ENCODE peak calls at places on chromosomes 16 and 17, in seven cellular contexts. One of them, this sample, is unnamed.

GRCh38 chr17:30113213-30113612 is 3.4 kb upstream of the NSRP1 start:
- DNase-seq in SK-N-SH: no peak
- DNase-seq in mucosa of descending colon: peak; percentile 63
- DNase-seq in right atrium auricular region: no peak
- DNase-seq in Caco-2: no peak
- DNase-seq in adrenal gland: no peak
- DNase-seq in endothelial cell: no peak
- DNase-seq in this sample: no peak

GRCh38 chr16:7505495-7505894 is 172.8 kb downstream of the RBFOX1 start:
- DNase-seq in SK-N-SH: no peak
- DNase-seq in mucosa of descending colon: no peak
- DNase-seq in right atrium auricular region: no peak
- DNase-seq in Caco-2: no peak
- DNase-seq in adrenal gland: no peak
- DNase-seq in endothelial cell: no peak
- DNase-seq in this sample: no peak

GRCh38 chr16:85055503-85056210 is 28.1 kb downstream of the KIAA0513 start:
- DNase-seq in SK-N-SH: peak; percentile 43
- DNase-seq in mucosa of descending colon: peak; percentile 73
- DNase-seq in right atrium auricular region: peak; percentile 69
- DNase-seq in Caco-2: no peak
- DNase-seq in adrenal gland: no peak
- DNase-seq in endothelial cell: no peak
- DNase-seq in this sample: no peak

GRCh38 chr16:87414251-87414680 is 22.1 kb downstream of the MAP1LC3B start:
- DNase-seq in SK-N-SH: no peak
- DNase-seq in mucosa of descending colon: no peak
- DNase-seq in right atrium auricular region: no peak
- DNase-seq in Caco-2: no peak
- DNase-seq in adrenal gland: no peak
- DNase-seq in endothelial cell: no peak
- DNase-seq in this sample: peak; percentile 90

GRCh38 chr16:60755907-60756306 is 1280.3 kb downstream of the CDH8 start:
- DNase-seq in SK-N-SH: no peak
- DNase-seq in mucosa of descending colon: no peak
- DNase-seq in right atrium auricular region: no peak
- DNase-seq in Caco-2: no peak
- DNase-seq in adrenal gland: no peak
- DNase-seq in endothelial cell: no peak
- DNase-seq in this sample: no peak

GRCh38 chr16:30748634-30749445 is 615 bp downstream of the PHKG2 start:
- DNase-seq in SK-N-SH: peak; percentile 80
- DNase-seq in mucosa of descending colon: no peak
- DNase-seq in right atrium auricular region: no peak
- DNase-seq in Caco-2: no peak
- DNase-seq in adrenal gland: no peak
- DNase-seq in endothelial cell: peak; percentile 56
- DNase-seq in this sample: no peak

GRCh38 chr17:12983986-12984932 is 33.6 kb downstream of the ELAC2 start:
- DNase-seq in SK-N-SH: no peak
- DNase-seq in mucosa of descending colon: no peak
- DNase-seq in right atrium auricular region: peak; percentile 88
- DNase-seq in Caco-2: no peak
- DNase-seq in adrenal gland: no peak
- DNase-seq in endothelial cell: no peak
- DNase-seq in this sample: no peak

GRCh38 chr17:44444735-44445105 is 55.3 kb upstream of the ITGA2B start:
- DNase-seq in SK-N-SH: no peak
- DNase-seq in mucosa of descending colon: no peak
- DNase-seq in right atrium auricular region: no peak
- DNase-seq in Caco-2: no peak
- DNase-seq in adrenal gland: no peak
- DNase-seq in endothelial cell: no peak
- DNase-seq in this sample: no peak

GRCh38 chr17:17156511-17156910 is 49.6 kb downstream of the PLD6 start:
- DNase-seq in SK-N-SH: no peak
- DNase-seq in mucosa of descending colon: no peak
- DNase-seq in right atrium auricular region: no peak
- DNase-seq in Caco-2: no peak
- DNase-seq in adrenal gland: no peak
- DNase-seq in endothelial cell: no peak
- DNase-seq in this sample: no peak

GRCh38 chr17:44543213-44543904 is 13.9 kb upstream of the FZD2 start:
- DNase-seq in SK-N-SH: no peak
- DNase-seq in mucosa of descending colon: no peak
- DNase-seq in right atrium auricular region: no peak
- DNase-seq in Caco-2: peak; percentile 97
- DNase-seq in adrenal gland: no peak
- DNase-seq in endothelial cell: peak; percentile 33
- DNase-seq in this sample: no peak

GRCh38 chr17:42342242-42343008 is 45.8 kb downstream of the STAT3 start:
- DNase-seq in SK-N-SH: no peak
- DNase-seq in mucosa of descending colon: no peak
- DNase-seq in right atrium auricular region: no peak
- DNase-seq in Caco-2: no peak
- DNase-seq in adrenal gland: no peak
- DNase-seq in endothelial cell: no peak
- DNase-seq in this sample: no peak

GRCh38 chr17:73584987-73585386 is 59.3 kb downstream of the SDK2 start:
- DNase-seq in SK-N-SH: no peak
- DNase-seq in mucosa of descending colon: no peak
- DNase-seq in right atrium auricular region: no peak
- DNase-seq in Caco-2: no peak
- DNase-seq in adrenal gland: no peak
- DNase-seq in endothelial cell: no peak
- DNase-seq in this sample: no peak

GRCh38 chr17:55440391-55440790 is 18.8 kb upstream of the MMD start:
- DNase-seq in SK-N-SH: peak; percentile 65
- DNase-seq in mucosa of descending colon: no peak
- DNase-seq in right atrium auricular region: no peak
- DNase-seq in Caco-2: no peak
- DNase-seq in adrenal gland: no peak
- DNase-seq in endothelial cell: no peak
- DNase-seq in this sample: no peak

GRCh38 chr17:61338000-61338864 is 61.4 kb upstream of the TBX2 start:
- DNase-seq in SK-N-SH: no peak
- DNase-seq in mucosa of descending colon: no peak
- DNase-seq in right atrium auricular region: no peak
- DNase-seq in Caco-2: no peak
- DNase-seq in adrenal gland: no peak
- DNase-seq in endothelial cell: no peak
- DNase-seq in this sample: no peak

GRCh38 chr17:43576563-43577229 is 30.6 kb upstream of the ETV4 start:
- DNase-seq in SK-N-SH: peak; percentile 83
- DNase-seq in mucosa of descending colon: no peak
- DNase-seq in right atrium auricular region: peak; percentile 65
- DNase-seq in Caco-2: peak; percentile 88
- DNase-seq in adrenal gland: peak; percentile 76
- DNase-seq in endothelial cell: peak; percentile 78
- DNase-seq in this sample: no peak

GRCh38 chr16:83901101-83901500 is 2.2 kb downstream of the MLYCD start:
- DNase-seq in SK-N-SH: no peak
- DNase-seq in mucosa of descending colon: no peak
- DNase-seq in right atrium auricular region: no peak
- DNase-seq in Caco-2: no peak
- DNase-seq in adrenal gland: no peak
- DNase-seq in endothelial cell: no peak
- DNase-seq in this sample: no peak

GRCh38 chr16:15960124-15960971 is 10.9 kb downstream of the ABCC1 start:
- DNase-seq in SK-N-SH: no peak
- DNase-seq in mucosa of descending colon: no peak
- DNase-seq in right atrium auricular region: no peak
- DNase-seq in Caco-2: no peak
- DNase-seq in adrenal gland: no peak
- DNase-seq in endothelial cell: no peak
- DNase-seq in this sample: no peak

GRCh38 chr17:40511136-40511535 is 9.7 kb upstream of the TNS4 start:
- DNase-seq in SK-N-SH: no peak
- DNase-seq in mucosa of descending colon: no peak
- DNase-seq in right atrium auricular region: no peak
- DNase-seq in Caco-2: no peak
- DNase-seq in adrenal gland: no peak
- DNase-seq in endothelial cell: no peak
- DNase-seq in this sample: no peak

GRCh38 chr16:28999577-28999976 is 14.7 kb downstream of the LAT start:
- DNase-seq in SK-N-SH: no peak
- DNase-seq in mucosa of descending colon: no peak
- DNase-seq in right atrium auricular region: no peak
- DNase-seq in Caco-2: no peak
- DNase-seq in adrenal gland: no peak
- DNase-seq in endothelial cell: no peak
- DNase-seq in this sample: no peak

GRCh38 chr16:53091508-53092211 is 36.9 kb downstream of the CHD9 start:
- DNase-seq in SK-N-SH: peak; percentile 76
- DNase-seq in mucosa of descending colon: peak; percentile 67
- DNase-seq in right atrium auricular region: peak; percentile 75
- DNase-seq in Caco-2: no peak
- DNase-seq in adrenal gland: peak; percentile 45
- DNase-seq in endothelial cell: no peak
- DNase-seq in this sample: no peak

GRCh38 chr16:71359431-71359830 is 908 bp downstream of the CALB2 start:
- DNase-seq in SK-N-SH: no peak
- DNase-seq in mucosa of descending colon: no peak
- DNase-seq in right atrium auricular region: no peak
- DNase-seq in Caco-2: no peak
- DNase-seq in adrenal gland: no peak
- DNase-seq in endothelial cell: no peak
- DNase-seq in this sample: no peak

GRCh38 chr16:23119570-23119969 is 29.7 kb downstream of the USP31 start:
- DNase-seq in SK-N-SH: no peak
- DNase-seq in mucosa of descending colon: no peak
- DNase-seq in right atrium auricular region: no peak
- DNase-seq in Caco-2: no peak
- DNase-seq in adrenal gland: no peak
- DNase-seq in endothelial cell: no peak
- DNase-seq in this sample: no peak

GRCh38 chr16:81539009-81539820 is 94.6 kb downstream of the CMIP start:
- DNase-seq in SK-N-SH: peak; percentile 78
- DNase-seq in mucosa of descending colon: no peak
- DNase-seq in right atrium auricular region: no peak
- DNase-seq in Caco-2: no peak
- DNase-seq in adrenal gland: no peak
- DNase-seq in endothelial cell: no peak
- DNase-seq in this sample: no peak

GRCh38 chr16:83995756-83996155 is 27.7 kb downstream of the NECAB2 start:
- DNase-seq in SK-N-SH: no peak
- DNase-seq in mucosa of descending colon: no peak
- DNase-seq in right atrium auricular region: no peak
- DNase-seq in Caco-2: no peak
- DNase-seq in adrenal gland: peak; percentile 37
- DNase-seq in endothelial cell: no peak
- DNase-seq in this sample: no peak

GRCh38 chr17:77700165-77700881 is 258.2 kb upstream of the TNRC6C start:
- DNase-seq in SK-N-SH: peak; percentile 89
- DNase-seq in mucosa of descending colon: no peak
- DNase-seq in right atrium auricular region: no peak
- DNase-seq in Caco-2: no peak
- DNase-seq in adrenal gland: no peak
- DNase-seq in endothelial cell: no peak
- DNase-seq in this sample: peak; percentile 67

GRCh38 chr17:17018612-17019429 is 23.4 kb upstream of the MPRIP start:
- DNase-seq in SK-N-SH: no peak
- DNase-seq in mucosa of descending colon: peak; percentile 53
- DNase-seq in right atrium auricular region: no peak
- DNase-seq in Caco-2: peak; percentile 96
- DNase-seq in adrenal gland: no peak
- DNase-seq in endothelial cell: no peak
- DNase-seq in this sample: no peak

DNA sequence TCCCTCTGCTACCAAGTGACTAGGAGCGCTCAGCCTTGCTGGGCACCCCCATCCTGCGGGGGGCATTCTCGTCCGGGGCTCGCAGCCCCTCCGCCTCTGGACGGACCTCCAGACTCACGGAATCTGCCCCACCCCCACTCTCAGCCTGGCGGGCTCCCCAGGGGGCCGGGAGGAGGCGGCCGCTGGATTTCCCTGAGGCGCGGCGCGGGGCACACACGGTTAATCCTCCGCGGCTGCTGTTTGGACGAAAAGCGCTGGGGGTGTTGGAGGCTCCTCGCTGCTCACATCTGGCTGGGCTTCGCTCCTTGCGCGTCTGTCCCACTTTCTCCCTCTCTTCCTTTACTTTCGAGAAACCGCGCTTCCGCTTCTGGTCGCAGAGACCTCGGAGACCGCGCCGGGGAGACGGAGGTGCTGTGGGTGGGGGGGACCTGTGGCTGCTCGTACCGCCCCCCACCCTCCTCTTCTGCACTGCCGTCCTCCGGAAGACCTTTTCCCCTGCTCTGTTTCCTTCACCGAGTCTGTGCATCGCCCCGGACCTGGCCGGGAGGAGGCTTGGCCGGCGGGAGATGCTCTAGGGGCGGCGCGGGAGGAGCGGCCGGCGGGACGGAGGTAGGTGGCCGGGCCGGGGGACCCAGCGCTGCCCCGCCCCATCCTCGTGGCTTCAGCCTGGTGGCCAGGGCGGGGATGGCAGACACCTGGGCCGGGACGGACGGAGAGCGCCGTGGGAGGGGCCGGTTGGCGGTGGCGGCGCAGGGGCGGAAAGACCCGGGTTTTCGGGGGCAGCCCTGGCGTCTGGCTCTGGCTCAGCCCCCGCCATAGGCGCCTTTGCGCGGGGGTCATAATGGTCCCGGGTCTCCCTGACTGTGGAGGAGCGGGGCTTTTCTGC is at the start of gene C1QTNF1:
- DNase-seq in SK-N-SH: peak; percentile 95
- DNase-seq in mucosa of descending colon: peak; percentile 62
- DNase-seq in right atrium auricular region: peak; percentile 79
- DNase-seq in Caco-2: peak; percentile 82
- DNase-seq in adrenal gland: peak; percentile 50
- DNase-seq in endothelial cell: peak; percentile 55
- DNase-seq in this sample: no peak
- TF ChIP-seq CTCF in SK-N-SH: peak; percentile 40
- TF ChIP-seq CTCF in mucosa of descending colon: peak; percentile 20
- TF ChIP-seq CTCF in right atrium auricular region: peak; percentile 50
- TF ChIP-seq CTCF in Caco-2: peak; percentile 56
- TF ChIP-seq CTCF in adrenal gland: peak; percentile 62
- TF ChIP-seq CTCF in endothelial cell: peak; percentile 60
- TF ChIP-seq CTCF in this sample: peak; percentile 73

GRCh38 chr16:1282275-1282995 is 26.6 kb downstream of the TPSD1 start:
- DNase-seq in SK-N-SH: no peak
- DNase-seq in mucosa of descending colon: peak; percentile 37
- DNase-seq in right atrium auricular region: no peak
- DNase-seq in Caco-2: no peak
- DNase-seq in adrenal gland: no peak
- DNase-seq in endothelial cell: no peak
- DNase-seq in this sample: no peak
- TF ChIP-seq CTCF in SK-N-SH: no peak
- TF ChIP-seq CTCF in mucosa of descending colon: no peak
- TF ChIP-seq CTCF in right atrium auricular region: no peak
- TF ChIP-seq CTCF in Caco-2: no peak
- TF ChIP-seq CTCF in adrenal gland: no peak
- TF ChIP-seq CTCF in endothelial cell: no peak
- TF ChIP-seq CTCF in this sample: no peak

GRCh38 chr17:2042355-2042929 is 620 bp downstream of the OVCA2 start:
- DNase-seq in SK-N-SH: peak; percentile 65
- DNase-seq in mucosa of descending colon: no peak
- DNase-seq in right atrium auricular region: no peak
- DNase-seq in Caco-2: no peak
- DNase-seq in adrenal gland: peak; percentile 39
- DNase-seq in endothelial cell: peak; percentile 40
- DNase-seq in this sample: no peak
- TF ChIP-seq CTCF in SK-N-SH: no peak
- TF ChIP-seq CTCF in mucosa of descending colon: no peak
- TF ChIP-seq CTCF in right atrium auricular region: no peak
- TF ChIP-seq CTCF in Caco-2: peak; percentile 55
- TF ChIP-seq CTCF in adrenal gland: peak; percentile 19
- TF ChIP-seq CTCF in endothelial cell: no peak
- TF ChIP-seq CTCF in this sample: no peak

GRCh38 chr16:68343137-68343536 is 32.3 kb downstream of the PRMT7 start:
- DNase-seq in SK-N-SH: no peak
- DNase-seq in mucosa of descending colon: no peak
- DNase-seq in right atrium auricular region: no peak
- DNase-seq in Caco-2: no peak
- DNase-seq in adrenal gland: no peak
- DNase-seq in endothelial cell: no peak
- DNase-seq in this sample: peak; percentile 51
- TF ChIP-seq CTCF in SK-N-SH: no peak
- TF ChIP-seq CTCF in mucosa of descending colon: no peak
- TF ChIP-seq CTCF in right atrium auricular region: no peak
- TF ChIP-seq CTCF in Caco-2: no peak
- TF ChIP-seq CTCF in adrenal gland: no peak
- TF ChIP-seq CTCF in endothelial cell: no peak
- TF ChIP-seq CTCF in this sample: no peak

This sample was measured in chondrocyte.